ENCODE peak calls at places on chromosome 6, in four cellular contexts. C is MG63, W is aorta, P is pancreas. K is an unnamed sample. For H3K36me3, the result is how much of the 10 kb centered on the place peaks cover.

GRCh38 chr6:73079611-73079955 is 145.7 kb downstream of the KHDC1L start:
- DNase-seq in W (no peak), C (no peak), P (no peak), K (peak)

GRCh38 chr6:165652766-165653165 is 10.3 kb downstream of the PDE10A start:
- DNase-seq in C (no peak), P (no peak), W (no peak), K (no peak)

GRCh38 chr6:170289108-170289931 is 1.6 kb downstream of the DLL1 start:
- DNase-seq in W (no peak), C (no peak), P (peak), K (no peak)

GRCh38 chr6:31575335-31575901 is at the start of gene TNF:
- DNase-seq in P (no peak), C (no peak), W (peak), K (no peak)

GRCh38 chr6:39892490-39893129 is 41.7 kb downstream of the MOCS1 start:
- DNase-seq in W (peak), P (peak), C (peak), K (peak)

GRCh38 chr6:145904878-145905277 is 59.3 kb downstream of the SHPRH start:
- DNase-seq in W (no peak), P (no peak), C (no peak), K (no peak)

GRCh38 chr6:52335576-52335975 is 26.4 kb upstream of the PAQR8 start:
- DNase-seq in C (no peak), W (no peak), P (no peak), K (no peak)

GRCh38 chr6:1031671-1032070 is 280.2 kb upstream of the FOXQ1 start:
- DNase-seq in C (no peak), P (no peak), W (no peak), K (peak)

GRCh38 chr6:52759085-52759484 is 4.2 kb downstream of the GSTA2 start:
- DNase-seq in C (no peak), W (no peak), P (no peak), K (no peak)

GRCh38 chr6:24935753-24936152 is at the start of gene RIPOR2:
- DNase-seq in P (no peak), W (peak), C (no peak), K (no peak)

GRCh38 chr6:16249971-16250370 is 11.6 kb downstream of the GMPR start:
- DNase-seq in C (no peak), P (no peak), W (no peak), K (no peak)

GRCh38 chr6:149897855-149898744 is at the start of gene RAET1E:
- DNase-seq in P (no peak), W (peak), C (no peak), K (no peak)

GRCh38 chr6:23650676-23651075 is 475.3 kb upstream of the NRSN1 start:
- DNase-seq in P (no peak), W (no peak), C (no peak), K (no peak)

GRCh38 chr6:69349776-69350175 is 447.0 kb downstream of the LMBRD1 start:
- DNase-seq in W (peak), P (no peak), C (peak), K (no peak)

GRCh38 chr6:132122871-132123270 is 171.7 kb upstream of the CCN2 start:
- DNase-seq in W (no peak), P (no peak), C (peak), K (peak)

GRCh38 chr6:40340957-40341356 is 246.2 kb downstream of the LRFN2 start:
- DNase-seq in P (no peak), C (no peak), W (no peak), K (no peak)

GRCh38 chr6:113980937-113981554 is 10.1 kb upstream of the HDAC2 start:
- DNase-seq in P (no peak), W (no peak), C (no peak), K (peak)

GRCh38 chr6:5550631-5551030 is 289.3 kb downstream of the FARS2 start:
- DNase-seq in W (no peak), C (no peak), P (no peak), K (no peak)

DNA sequence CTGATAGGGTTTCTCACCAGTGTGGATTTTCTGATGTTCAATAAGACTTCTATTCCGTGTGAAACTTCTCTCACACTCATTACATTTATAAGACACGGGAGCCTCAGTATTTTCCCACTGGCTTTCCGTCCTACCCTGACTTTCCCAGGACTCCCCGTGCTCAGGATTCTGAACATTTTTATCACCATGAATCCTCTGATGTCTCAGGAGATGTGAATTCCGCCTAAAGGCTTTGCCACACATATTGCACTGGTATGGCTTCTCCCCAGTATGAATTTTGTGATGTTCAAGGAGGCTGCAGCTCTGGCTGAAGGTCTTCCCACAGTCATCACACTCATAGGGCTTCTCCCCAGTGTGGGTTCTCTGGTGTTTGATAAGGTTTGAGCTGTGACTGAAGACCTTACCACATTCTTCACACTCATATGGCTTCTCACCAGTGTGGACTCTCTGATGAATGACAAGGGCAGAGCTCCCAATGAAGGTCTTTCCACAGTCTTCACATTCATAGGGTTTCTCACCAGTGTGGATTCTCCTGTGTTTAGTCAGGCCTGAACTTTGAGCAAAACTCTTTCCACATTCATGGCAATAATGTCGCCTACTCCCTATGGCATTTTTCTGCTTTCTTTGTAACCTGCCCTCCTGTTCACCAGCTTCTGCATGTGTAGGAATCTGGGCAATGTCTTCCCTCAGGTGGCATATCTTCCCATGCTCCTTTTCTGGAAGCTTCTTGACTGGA is 6.7 kb downstream of the ZKSCAN4 start:
- DNase-seq in W (no peak), C (no peak), P (no peak), K (no peak)
- H3K36me3 ChIP-seq in W (under half), C (under half), P (under half), K (under half)

GRCh38 chr6:158611600-158612041 is 32.9 kb downstream of the DYNLT1 start:
- DNase-seq in W (no peak), C (no peak), P (no peak), K (no peak)
- H3K36me3 ChIP-seq in W (under half), C (half or more), P (under half), K (under half)

GRCh38 chr6:17663203-17663602 is 43.5 kb downstream of the NUP153 start:
- DNase-seq in C (no peak), P (no peak), W (no peak), K (no peak)

GRCh38 chr6:17666646-17667045 is 40.1 kb downstream of the NUP153 start:
- DNase-seq in W (no peak), P (no peak), C (no peak), K (no peak)

DNA sequence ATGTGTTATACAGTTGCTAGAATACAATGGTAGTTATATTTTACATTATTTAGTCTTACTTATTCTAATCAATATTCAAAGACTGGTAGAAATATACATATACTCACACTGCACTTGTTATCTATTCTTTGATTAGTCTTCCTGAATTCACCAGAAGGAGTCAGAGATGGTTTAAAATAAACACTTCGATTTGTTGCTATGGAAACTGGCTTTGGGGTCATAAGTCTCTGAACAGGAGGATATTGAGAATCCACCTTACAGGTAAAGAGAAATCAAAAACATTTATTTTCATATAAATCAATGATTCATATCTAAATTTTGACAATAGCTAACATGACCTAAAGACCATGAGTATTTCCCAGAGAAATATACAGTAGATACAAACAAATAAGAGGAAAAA is 41.6 kb downstream of the NUP153 start:
- DNase-seq in C (no peak), P (no peak), W (no peak), K (no peak)
- H3K36me3 ChIP-seq in C (half or more), P (under half), W (under half), K (under half)

GRCh38 chr6:88609973-88610372 is 353.4 kb downstream of the RNGTT start:
- DNase-seq in C (no peak), P (no peak), W (no peak), K (no peak)

GRCh38 chr6:88599561-88599960 is 363.9 kb downstream of the RNGTT start:
- DNase-seq in C (no peak), W (no peak), P (no peak), K (no peak)

DNA sequence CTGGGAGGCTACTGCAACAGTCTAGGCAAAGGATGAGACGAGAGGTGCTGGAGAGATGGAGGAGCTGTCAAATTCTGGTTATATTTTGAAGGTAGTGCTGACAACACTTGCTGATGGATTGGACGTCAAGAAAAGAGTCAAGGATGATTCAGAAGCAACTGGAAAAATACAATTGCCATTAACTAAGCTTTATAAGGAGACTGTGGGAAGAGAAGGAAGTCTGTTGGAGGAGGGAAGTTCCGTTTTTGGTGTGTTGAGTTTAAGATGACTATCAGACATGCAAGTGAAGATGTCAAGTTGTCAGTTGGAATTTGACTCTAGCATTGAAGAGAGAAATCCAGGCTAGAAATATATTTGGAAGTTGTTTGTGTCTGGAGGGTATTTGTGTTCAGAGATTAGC is 358.1 kb downstream of the RNGTT start:
- DNase-seq in W (no peak), P (no peak), C (no peak), K (no peak)
- H3K36me3 ChIP-seq in W (under half), P (under half), C (under half), K (under half)

GRCh38 chr6:7727150-7727950 is 1.5 kb downstream of the BMP6 start:
- DNase-seq in P (peak), W (no peak), C (peak), K (no peak)

GRCh38 chr6:7725412-7725811 is 487 bp upstream of the BMP6 start:
- DNase-seq in C (no peak), W (no peak), P (no peak), K (no peak)

GRCh38 chr6:7727951-7728854 is 2.3 kb downstream of the BMP6 start:
- DNase-seq in P (peak), W (peak), C (no peak), K (peak)

GRCh38 chr6:7726416-7727149 is 684 bp downstream of the BMP6 start:
- DNase-seq in W (no peak), C (no peak), P (peak), K (no peak)

DNA sequence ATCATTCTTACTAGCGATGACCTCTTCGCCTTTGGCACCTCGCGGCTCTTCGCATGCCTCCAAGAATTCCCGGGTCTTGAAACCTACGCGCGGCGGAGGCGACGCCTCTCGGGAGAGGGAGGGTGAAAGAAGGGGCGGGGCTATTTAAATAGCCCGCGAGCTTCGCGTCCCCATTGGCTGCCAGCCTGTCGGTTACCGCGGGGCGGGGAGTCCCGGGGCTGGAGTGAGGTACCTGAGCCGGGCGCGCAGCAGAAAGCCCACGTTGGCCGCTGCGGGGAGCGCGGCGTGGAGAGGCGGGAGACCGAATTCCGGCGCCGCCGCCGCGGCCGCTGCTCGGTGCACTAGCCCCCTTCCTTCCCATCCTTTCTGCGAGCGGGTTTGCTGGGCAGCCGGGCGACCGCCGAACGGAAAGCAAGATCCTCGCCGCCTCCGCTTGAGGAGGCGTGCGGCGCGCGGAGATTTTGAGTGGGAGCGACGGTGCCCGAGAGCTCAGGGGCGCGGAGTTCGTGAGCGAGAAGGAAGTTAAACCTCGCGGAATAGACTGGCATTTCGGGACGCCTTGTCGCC is at the start of gene BMP6:
- DNase-seq in C (peak), W (peak), P (peak), K (peak)
- H3K36me3 ChIP-seq in C (under half), W (under half), P (under half), K (under half)

GRCh38 chr6:18254793-18255192 is 9.5 kb downstream of the DEK start:
- DNase-seq in W (no peak), C (no peak), P (no peak), K (no peak)
- H3K36me3 ChIP-seq in W (under half), C (half or more), P (under half), K (under half)

GRCh38 chr6:43174263-43175112 is 3.4 kb downstream of the SRF start:
- DNase-seq in C (peak), W (peak), P (peak), K (peak)

GRCh38 chr6:43178150-43178549 is 3.8 kb upstream of the CUL9 start:
- DNase-seq in C (no peak), W (no peak), P (no peak), K (no peak)

GRCh38 chr6:43176423-43176786 is 5.3 kb downstream of the SRF start:
- DNase-seq in C (no peak), P (no peak), W (no peak), K (no peak)

GRCh38 chr6:43173496-43174262 is 2.6 kb downstream of the SRF start:
- DNase-seq in C (no peak), W (no peak), P (no peak), K (peak)

DNA sequence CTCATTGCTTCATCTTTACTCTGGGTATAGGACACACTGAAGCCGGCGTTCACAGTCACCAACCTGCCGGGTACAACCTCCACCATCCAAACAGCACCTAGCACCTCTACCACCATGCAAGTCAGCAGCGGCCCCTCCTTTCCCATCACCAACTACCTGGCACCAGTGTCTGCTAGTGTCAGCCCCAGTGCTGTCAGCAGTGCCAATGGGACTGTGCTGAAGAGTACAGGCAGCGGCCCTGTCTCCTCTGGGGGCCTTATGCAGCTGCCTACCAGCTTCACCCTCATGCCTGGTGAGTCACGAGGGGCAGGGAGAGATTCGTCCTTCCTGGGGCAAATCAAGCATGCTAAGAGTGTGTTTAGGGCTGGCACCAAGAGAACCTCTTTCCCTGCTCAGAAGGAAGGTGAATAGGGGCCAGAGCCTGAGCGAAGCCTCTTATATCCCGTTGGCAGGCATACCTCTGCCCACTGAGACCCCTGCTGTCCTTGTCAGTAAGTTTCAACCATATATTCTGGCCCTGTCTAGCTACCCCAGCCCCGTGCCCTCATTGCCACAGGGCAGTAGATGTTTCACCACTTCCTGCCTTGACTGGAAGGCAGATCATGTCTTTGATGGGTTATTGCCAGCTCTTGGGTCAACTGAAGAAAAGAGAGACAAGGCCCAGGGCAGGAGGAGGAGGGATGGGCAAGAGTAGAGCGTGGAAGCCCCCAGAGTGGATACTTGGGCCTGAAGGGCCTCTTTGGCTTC is 4.8 kb downstream of the SRF start:
- DNase-seq in C (no peak), P (no peak), W (no peak), K (no peak)
- H3K36me3 ChIP-seq in C (under half), P (under half), W (under half), K (under half)

GRCh38 chr6:30075094-30075986 is at the start of gene RNF39:
- DNase-seq in P (peak), W (no peak), C (no peak), K (no peak)
- H3K36me3 ChIP-seq in P (under half), W (under half), C (under half), K (under half)

GRCh38 chr6:28764014-28764723 is 159.6 kb downstream of the TRIM27 start:
- DNase-seq in P (no peak), W (no peak), C (no peak), K (no peak)
- H3K36me3 ChIP-seq in P (under half), W (under half), C (under half), K (under half)

K was measured in fibroblast of lung.